ENCODE peak calls at places on chromosome 12, in eight cellular contexts. E is Calu3, N is tibial artery, S is AG04449, X is AG20443, K is pancreas, Z is fibroblast of lung, I is B cell. C is an unnamed sample.

GRCh38 chr12:118188690-118189371 is 52.9 kb downstream of the PEBP1 start:
- DNase-seq in E (no peak), N (peak), S (no peak), X (peak), K (no peak), Z (peak), I (no peak), C (no peak)

GRCh38 chr12:110543252-110543959 is 39.7 kb downstream of the PPTC7 start:
- DNase-seq in E (no peak), N (peak), S (no peak), X (no peak), K (peak), Z (peak), I (no peak), C (no peak)

GRCh38 chr12:13362260-13362841 is 165.8 kb downstream of the EMP1 start:
- DNase-seq in E (peak), N (peak), S (no peak), X (peak), K (peak), Z (peak), I (peak), C (no peak)

GRCh38 chr12:49264466-49264872 is 413 bp upstream of the TUBA1C start:
- DNase-seq in E (no peak), N (no peak), S (no peak), X (peak), K (no peak), Z (peak), I (peak), C (no peak)

GRCh38 chr12:14775652-14776020 is 27.6 kb downstream of the WBP11 start:
- DNase-seq in E (no peak), N (no peak), S (no peak), X (peak), K (no peak), Z (peak), I (no peak), C (no peak)

GRCh38 chr12:70214972-70215617 is 28.1 kb upstream of the CNOT2 start:
- DNase-seq in E (no peak), N (no peak), S (no peak), X (no peak), K (no peak), Z (no peak), I (no peak), C (no peak)

GRCh38 chr12:120231316-120232011 is 30.6 kb upstream of the RPLP0 start:
- DNase-seq in E (peak), N (no peak), S (peak), X (peak), K (peak), Z (peak), I (no peak), C (peak)

GRCh38 chr12:102990419-102990818 is 32.9 kb downstream of the ASCL1 start:
- DNase-seq in E (no peak), N (no peak), S (no peak), X (no peak), K (no peak), Z (no peak), I (no peak), C (no peak)

GRCh38 chr12:44780221-44780770 is 95.8 kb downstream of the NELL2 start:
- DNase-seq in E (no peak), N (no peak), S (no peak), X (no peak), K (no peak), Z (no peak), I (no peak), C (no peak)

GRCh38 chr12:97967831-97968230 is 505.2 kb downstream of the RMST start:
- DNase-seq in E (no peak), N (no peak), S (no peak), X (no peak), K (no peak), Z (no peak), I (no peak), C (no peak)

GRCh38 chr12:11814362-11814761 is 164.9 kb downstream of the ETV6 start:
- DNase-seq in E (peak), N (no peak), S (peak), X (peak), K (no peak), Z (peak), I (no peak), C (no peak)

GRCh38 chr12:27571463-27571862 is 47.5 kb downstream of the PPFIBP1 start:
- DNase-seq in E (no peak), N (no peak), S (peak), X (peak), K (no peak), Z (peak), I (no peak), C (no peak)

GRCh38 chr12:95820096-95820703 is 29.6 kb upstream of the NTN4 start:
- DNase-seq in E (peak), N (no peak), S (no peak), X (peak), K (peak), Z (peak), I (no peak), C (no peak)

GRCh38 chr12:105214141-105214540 is 21.8 kb downstream of the APPL2 start:
- DNase-seq in E (peak), N (no peak), S (no peak), X (no peak), K (no peak), Z (peak), I (no peak), C (no peak)

GRCh38 chr12:128816643-128816920 is 7.2 kb downstream of the SLC15A4 start:
- DNase-seq in E (no peak), N (no peak), S (no peak), X (no peak), K (no peak), Z (no peak), I (no peak), C (no peak)

GRCh38 chr12:47938093-47938492 is 25.3 kb upstream of the TMEM106C start:
- DNase-seq in E (no peak), N (no peak), S (no peak), X (peak), K (no peak), Z (peak), I (no peak), C (no peak)

GRCh38 chr12:93167841-93168492 is 209.8 kb upstream of the NUDT4 start:
- DNase-seq in E (no peak), N (no peak), S (no peak), X (no peak), K (no peak), Z (peak), I (peak), C (no peak)

GRCh38 chr12:58313091-58313855 is 371.9 kb downstream of the ATP23 start:
- DNase-seq in E (no peak), N (no peak), S (peak), X (peak), K (no peak), Z (peak), I (no peak), C (no peak)

GRCh38 chr12:55742719-55743130 is at the start of gene GDF11:
- DNase-seq in E (peak), N (peak), S (no peak), X (peak), K (peak), Z (peak), I (no peak), C (peak)

GRCh38 chr12:6834873-6835272 is 5.9 kb upstream of the GNB3 start:
- DNase-seq in E (no peak), N (no peak), S (no peak), X (no peak), K (no peak), Z (no peak), I (no peak), C (no peak)

GRCh38 chr12:22851532-22851931 is 226.6 kb downstream of the ETNK1 start:
- DNase-seq in E (no peak), N (no peak), S (no peak), X (no peak), K (no peak), Z (no peak), I (no peak), C (no peak)

GRCh38 chr12:58710896-58711295 is 209.4 kb downstream of the LRIG3 start:
- DNase-seq in E (no peak), N (no peak), S (no peak), X (no peak), K (no peak), Z (no peak), I (no peak), C (no peak)

GRCh38 chr12:91965781-91966180 is 179.9 kb downstream of the BTG1 start:
- DNase-seq in E (no peak), N (no peak), S (no peak), X (no peak), K (no peak), Z (no peak), I (no peak), C (no peak)

GRCh38 chr12:112938751-112939150 is 477 bp downstream of the OAS3 start:
- DNase-seq in E (no peak), N (no peak), S (no peak), X (no peak), K (no peak), Z (no peak), I (no peak), C (no peak)

GRCh38 chr12:67792185-67792584 is 143.6 kb downstream of the DYRK2 start:
- DNase-seq in E (no peak), N (no peak), S (no peak), X (no peak), K (peak), Z (no peak), I (no peak), C (no peak)

GRCh38 chr12:50787618-50788017 is 23.7 kb downstream of the ATF1 start:
- DNase-seq in E (no peak), N (no peak), S (no peak), X (no peak), K (no peak), Z (no peak), I (no peak), C (no peak)

GRCh38 chr12:107126688-107127481 is 33.5 kb upstream of the CRY1 start:
- DNase-seq in E (no peak), N (no peak), S (no peak), X (peak), K (no peak), Z (peak), I (no peak), C (no peak)

GRCh38 chr12:111171832-111172231 is 197.1 kb downstream of the PHETA1 start:
- DNase-seq in E (no peak), N (no peak), S (no peak), X (no peak), K (no peak), Z (no peak), I (no peak), C (no peak)

GRCh38 chr12:100141666-100141997 is 1.0 kb downstream of the BLTP3B start:
- DNase-seq in E (no peak), N (peak), S (peak), X (peak), K (no peak), Z (peak), I (no peak), C (peak)

GRCh38 chr12:107584523-107584922 is 101.1 kb upstream of the PWP1 start:
- DNase-seq in E (no peak), N (no peak), S (no peak), X (no peak), K (no peak), Z (no peak), I (no peak), C (no peak)

GRCh38 chr12:24595652-24596235 is 353.2 kb downstream of the BCAT1 start:
- DNase-seq in E (peak), N (no peak), S (no peak), X (no peak), K (no peak), Z (peak), I (no peak), C (no peak)

GRCh38 chr12:26113194-26113654 is 11.6 kb downstream of the BHLHE41 start:
- DNase-seq in E (no peak), N (peak), S (no peak), X (no peak), K (peak), Z (no peak), I (no peak), C (no peak)

GRCh38 chr12:7441216-7441615 is 2.7 kb downstream of the CD163L1 start:
- DNase-seq in E (no peak), N (no peak), S (no peak), X (peak), K (no peak), Z (peak), I (no peak), C (no peak)

GRCh38 chr12:14260011-14260993 is 105.2 kb upstream of the ATF7IP start:
- DNase-seq in E (peak), N (peak), S (peak), X (peak), K (peak), Z (peak), I (no peak), C (no peak)

GRCh38 chr12:6452908-6453630 is 1.2 kb downstream of the TAPBPL start:
- DNase-seq in E (no peak), N (no peak), S (no peak), X (peak), K (no peak), Z (no peak), I (no peak), C (no peak)

GRCh38 chr12:47753021-47754001 is 5.4 kb downstream of the RAPGEF3 start:
- DNase-seq in E (peak), N (peak), S (no peak), X (no peak), K (peak), Z (no peak), I (no peak), C (no peak)

GRCh38 chr12:91637789-91638624 is 455.4 kb upstream of the DCN start:
- DNase-seq in E (no peak), N (no peak), S (no peak), X (no peak), K (no peak), Z (no peak), I (no peak), C (no peak)

GRCh38 chr12:47821346-47821706 is 1.6 kb upstream of the HDAC7 start:
- DNase-seq in E (no peak), N (no peak), S (no peak), X (peak), K (no peak), Z (peak), I (no peak), C (no peak)